ENCODE peak calls at places on chromosomes 16 and 17, in eight cellular contexts. D is EL; E is stimulated activated CD4-positive, alpha-beta T cell treated with anti-CD3 and anti-CD28 coated beads, Interleukin-1b, Interleukin-23, amount 100 ng/mL, for 1 hour; N is stimulated activated naive CD8-positive, alpha-beta T cell treated with anti-CD3 and anti-CD28 coated beads, Interleukin-15, Interleukin-2, amounts not matched to agents 100 U/mL and 50 U/mL, for 24 hours; L is left lobe of liver; H is NCI-H510A treated with DMSO at 0.1 percent for 48 hours; O is mammary epithelial cell; U is stomach. W is an unnamed sample.
A peak's percentile ranks its signal among the peaks of the same experiment; 100 is the strongest.

GRCh38 chr16:30927789-30928378 is 4.5 kb downstream of the FBXL19 start:
- DNase-seq in L (peak; percentile 54), D (no peak), E (no peak), O (peak; percentile 56), H (peak; percentile 58), N (peak; percentile 33), U (no peak), W (peak; percentile 96)

GRCh38 chr16:85878875-85879274 is 20.1 kb upstream of the IRF8 start:
- DNase-seq in N (no peak), H (no peak), E (no peak), U (no peak), L (no peak), O (peak; percentile 57), D (peak; percentile 76), W (no peak)

GRCh38 chr17:61517265-61517664 is 65.0 kb downstream of the TBX4 start:
- DNase-seq in E (no peak), O (no peak), L (no peak), N (no peak), D (no peak), U (no peak), H (no peak), W (no peak)

GRCh38 chr16:57562669-57563486 is 20.4 kb downstream of the ADGRG5 start:
- DNase-seq in H (no peak), E (no peak), O (no peak), U (no peak), L (no peak), N (no peak), D (no peak), W (no peak)

GRCh38 chr17:10827898-10828552 is 9.9 kb downstream of the PIRT start:
- DNase-seq in E (no peak), O (no peak), L (no peak), N (no peak), U (no peak), D (no peak), H (no peak), W (no peak)

GRCh38 chr16:73315645-73316044 is 267.7 kb upstream of the ZFHX3 start:
- DNase-seq in H (no peak), D (no peak), L (no peak), O (no peak), E (no peak), U (no peak), N (no peak), W (no peak)

GRCh38 chr17:78366109-78366848 is 6.4 kb upstream of the SOCS3 start:
- DNase-seq in H (peak; percentile 29), N (no peak), E (no peak), L (no peak), O (no peak), U (no peak), D (no peak), W (no peak)

GRCh38 chr17:82837586-82838320 is 2.1 kb downstream of the ZNF750 start:
- DNase-seq in H (no peak), U (no peak), E (no peak), D (no peak), L (no peak), N (no peak), O (no peak), W (no peak)

GRCh38 chr17:42287305-42288077 is 807 bp upstream of the STAT5A start:
- DNase-seq in N (peak; percentile 64), H (no peak), D (no peak), L (peak; percentile 46), U (peak; percentile 31), O (no peak), E (no peak), W (no peak)

GRCh38 chr17:68600123-68600880 is 865 bp downstream of the FAM20A start:
- DNase-seq in O (peak; percentile 27), N (peak; percentile 18), L (peak; percentile 75), H (peak; percentile 32), E (no peak), U (peak; percentile 72), D (no peak), W (no peak)

GRCh38 chr16:83926726-83927397 is 26.2 kb upstream of the OSGIN1 start:
- DNase-seq in U (peak; percentile 85), L (peak; percentile 88), H (peak; percentile 41), D (peak; percentile 78), E (no peak), O (peak; percentile 81), N (peak; percentile 77), W (peak; percentile 37)

GRCh38 chr17:7367918-7368596 is 12.8 kb upstream of the TNK1 start:
- DNase-seq in L (no peak), E (no peak), N (no peak), H (no peak), D (no peak), O (no peak), U (no peak), W (no peak)

GRCh38 chr16:3988824-3989223 is 108.3 kb upstream of the CREBBP start:
- DNase-seq in N (no peak), H (no peak), O (no peak), D (no peak), L (no peak), E (no peak), U (no peak), W (no peak)

GRCh38 chr17:8698142-8699050 is 46.2 kb downstream of the CCDC42 start:
- DNase-seq in U (no peak), D (peak; percentile 59), L (no peak), O (no peak), E (no peak), H (no peak), N (no peak), W (no peak)

GRCh38 chr16:11576427-11577289 is 10.1 kb downstream of the LITAF start:
- DNase-seq in N (no peak), O (no peak), U (no peak), D (no peak), H (peak; percentile 33), L (no peak), E (no peak), W (no peak)

GRCh38 chr17:78774956-78775571 is 7.0 kb downstream of the CYTH1 start:
- DNase-seq in O (peak; percentile 47), N (peak; percentile 76), U (no peak), E (no peak), L (no peak), H (no peak), D (no peak), W (no peak)

GRCh38 chr17:17343160-17343735 is 40.1 kb downstream of the NT5M start:
- DNase-seq in L (no peak), H (no peak), D (no peak), N (no peak), O (no peak), U (peak; percentile 50), E (no peak), W (no peak)

GRCh38 chr17:10156579-10157488 is 41.6 kb downstream of the GAS7 start:
- DNase-seq in H (no peak), E (no peak), L (no peak), D (no peak), O (no peak), N (peak; percentile 32), U (peak; percentile 30), W (no peak)

GRCh38 chr16:90019543-90020259 is 445 bp upstream of the DBNDD1 start:
- DNase-seq in E (no peak), U (peak; percentile 40), D (peak; percentile 72), L (no peak), O (no peak), N (peak; percentile 62), H (no peak), W (no peak)

GRCh38 chr16:31186176-31186575 is 6.2 kb downstream of the FUS start:
- DNase-seq in N (no peak), U (no peak), O (no peak), E (no peak), D (no peak), L (no peak), H (no peak), W (no peak)

GRCh38 chr16:84834403-84834772 is 14.6 kb downstream of the CRISPLD2 start:
- DNase-seq in O (no peak), D (peak; percentile 80), L (no peak), H (no peak), E (no peak), N (no peak), U (no peak), W (no peak)

GRCh38 chr16:56460101-56460500 is 8.7 kb downstream of the OGFOD1 start:
- DNase-seq in E (no peak), U (no peak), N (no peak), L (no peak), H (no peak), D (no peak), O (no peak), W (no peak)

GRCh38 chr17:36696805-36697204 is 95.4 kb downstream of the MRM1 start:
- DNase-seq in H (no peak), D (no peak), L (no peak), U (no peak), E (no peak), N (no peak), O (no peak), W (no peak)

GRCh38 chr17:15469260-15469659 is 1.8 kb upstream of the CDRT4 start:
- DNase-seq in D (peak; percentile 19), U (no peak), N (no peak), O (no peak), L (no peak), H (no peak), E (no peak), W (no peak)

GRCh38 chr17:19288453-19288852 is 51.3 kb downstream of the EPN2 start:
- DNase-seq in D (peak; percentile 19), H (no peak), E (no peak), O (no peak), N (no peak), L (no peak), U (no peak), W (no peak)

GRCh38 chr17:74369221-74369620 is 1.9 kb downstream of the GPR142 start:
- DNase-seq in E (peak; percentile 17), O (no peak), L (no peak), D (no peak), U (peak; percentile 44), N (peak; percentile 72), H (peak; percentile 53), W (no peak)

GRCh38 chr17:34651267-34651955 is 72.0 kb downstream of the TMEM132E start:
- DNase-seq in E (no peak), U (no peak), N (no peak), D (no peak), L (no peak), O (no peak), H (no peak), W (no peak)

W was measured in DMS153.